ENCODE peak calls at places on chromosomes 12 and 14, in ten cellular contexts. S is H54, H is A549, K is right lobe of liver, O is esophagus muscularis mucosa, F is adrenal gland, Y is tibial nerve, L is spleen, W is suprapubic skin, G is gastrocnemius medialis. Z is an unnamed sample.

GRCh38 chr12:19675361-19675760 is 236.1 kb downstream of the AEBP2 start:
- DNase-seq in S (no peak), H (no peak), K (no peak), O (no peak), F (no peak), Y (no peak), L (no peak), W (no peak), G (no peak), Z (no peak)

GRCh38 chr14:54226103-54226502 is 170.7 kb upstream of the CDKN3 start:
- DNase-seq in S (no peak), H (no peak), K (no peak), O (no peak), F (no peak), Y (no peak), L (no peak), W (no peak), G (no peak), Z (no peak)

GRCh38 chr12:112107728-112108447 is 695 bp downstream of the NAA25 start:
- DNase-seq in S (no peak), H (peak; percentile 36), K (no peak), O (no peak), F (peak; percentile 62), Y (no peak), L (no peak), W (no peak), G (peak; percentile 64), Z (no peak)

GRCh38 chr12:117393656-117394055 is 32.2 kb upstream of the NOS1 start:
- DNase-seq in S (no peak), H (no peak), K (no peak), O (no peak), F (no peak), Y (no peak), L (no peak), W (no peak), G (no peak), Z (no peak)

GRCh38 chr14:31261859-31262739 is 54.5 kb upstream of the HECTD1 start:
- DNase-seq in S (no peak), H (peak; percentile 43), K (peak; percentile 65), O (no peak), F (peak; percentile 9), Y (peak; percentile 22), L (no peak), W (peak; percentile 70), G (peak; percentile 41), Z (peak; percentile 77)

GRCh38 chr12:98110516-98110915 is 404.9 kb upstream of the TMPO start:
- DNase-seq in S (no peak), H (no peak), K (no peak), O (peak; percentile 34), F (no peak), Y (no peak), L (no peak), W (no peak), G (no peak), Z (no peak)

GRCh38 chr14:34301107-34301734 is 160.8 kb downstream of the SPTSSA start:
- DNase-seq in S (peak; percentile 16), H (peak; percentile 59), K (no peak), O (no peak), F (no peak), Y (no peak), L (no peak), W (no peak), G (no peak), Z (no peak)

GRCh38 chr14:103739793-103740501 is 24.3 kb downstream of the ZFYVE21 start:
- DNase-seq in S (no peak), H (no peak), K (no peak), O (no peak), F (no peak), Y (peak; percentile 9), L (peak; percentile 62), W (no peak), G (no peak), Z (no peak)

GRCh38 chr12:81683881-81684280 is 75.3 kb downstream of the PPFIA2 start:
- DNase-seq in S (no peak), H (no peak), K (no peak), O (no peak), F (no peak), Y (no peak), L (no peak), W (no peak), G (no peak), Z (no peak)

GRCh38 chr12:109833307-109834189 is at the start of gene TRPV4:
- DNase-seq in S (no peak), H (no peak), K (no peak), O (no peak), F (no peak), Y (no peak), L (no peak), W (no peak), G (no peak), Z (no peak)
- TF ChIP-seq POLR2A in S (no peak), H (no peak), K (no peak), O (no peak), F (no peak), Y (no peak), L (no peak), W (no peak), G (no peak), Z (no peak)

GRCh38 chr12:674272-674781 is 11.1 kb upstream of the NINJ2 start:
- DNase-seq in S (peak; percentile 17), H (no peak), K (no peak), O (no peak), F (no peak), Y (no peak), L (no peak), W (no peak), G (no peak), Z (no peak)
- TF ChIP-seq POLR2A in S (no peak), H (no peak), K (no peak), O (no peak), F (no peak), Y (no peak), L (no peak), W (no peak), G (no peak), Z (peak; percentile 25)

GRCh38 chr12:133081408-133081806 is 684 bp downstream of the ZNF140 start:
- DNase-seq in S (no peak), H (no peak), K (no peak), O (no peak), F (peak; percentile 23), Y (no peak), L (peak; percentile 73), W (no peak), G (no peak), Z (no peak)

GRCh38 chr12:133083345-133083744 is 2.6 kb downstream of the ZNF140 start:
- DNase-seq in S (no peak), H (no peak), K (no peak), O (no peak), F (no peak), Y (no peak), L (no peak), W (no peak), G (no peak), Z (no peak)

GRCh38 chr12:133080051-133080618 is 588 bp upstream of the ZNF140 start:
- DNase-seq in S (peak; percentile 58), H (peak; percentile 99), K (peak; percentile 100), O (peak; percentile 99), F (peak; percentile 99), Y (peak; percentile 93), L (peak; percentile 98), W (peak; percentile 99), G (peak; percentile 99), Z (no peak)

DNA sequence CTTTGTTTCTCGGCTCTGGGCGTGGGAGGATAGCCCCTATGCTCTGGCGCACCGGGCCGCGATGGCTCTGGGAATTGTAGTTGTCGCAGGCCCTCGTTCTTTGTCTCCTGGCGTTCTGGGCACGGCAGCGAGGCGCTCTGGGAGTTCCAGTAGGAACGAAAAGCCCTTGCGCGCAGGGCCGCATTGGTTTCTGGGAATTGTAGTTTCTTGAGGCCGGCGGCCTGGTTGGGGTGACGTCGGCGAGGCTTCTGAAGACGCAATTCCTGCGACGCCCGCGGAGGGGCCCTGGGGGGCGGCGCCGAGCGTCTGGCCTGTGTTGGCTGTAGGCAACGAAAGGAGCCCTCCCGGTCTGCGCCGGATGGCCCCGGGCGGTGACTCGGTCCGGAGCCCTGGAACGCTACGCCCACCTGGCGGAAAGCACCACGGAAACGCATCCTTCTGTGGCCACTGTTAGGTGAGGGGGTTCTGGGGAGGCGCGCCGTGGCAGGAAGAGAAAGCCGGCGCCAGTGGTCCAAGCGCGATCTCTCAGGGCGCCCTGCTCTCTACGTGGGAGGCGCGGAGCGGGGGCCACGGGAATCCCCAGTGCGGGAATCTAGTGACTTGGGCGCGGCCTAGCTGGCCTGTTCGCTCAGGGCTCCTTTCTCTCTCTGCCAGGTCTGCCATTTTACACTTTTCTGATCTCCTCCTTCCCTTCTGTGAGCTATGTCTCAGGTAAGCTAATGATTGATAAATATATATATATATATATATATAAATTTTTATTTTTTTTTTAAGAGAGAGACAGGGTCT is at the start of gene ZNF140:
- DNase-seq in S (peak; percentile 66), H (peak; percentile 98), K (peak; percentile 97), O (peak; percentile 98), F (peak; percentile 96), Y (peak; percentile 89), L (peak; percentile 99), W (peak; percentile 98), G (peak; percentile 94), Z (peak; percentile 98)
- TF ChIP-seq POLR2A in S (peak; percentile 44), H (peak; percentile 52), K (peak; percentile 62), O (no peak), F (peak; percentile 64), Y (no peak), L (no peak), W (peak; percentile 76), G (peak; percentile 53), Z (peak; percentile 50)

GRCh38 chr12:9361879-9362326 is 153.7 kb upstream of the PZP start:
- DNase-seq in S (no peak), H (no peak), K (no peak), O (no peak), F (no peak), Y (no peak), L (no peak), W (no peak), G (no peak), Z (no peak)

GRCh38 chr12:9365296-9365695 is 157.1 kb upstream of the PZP start:
- DNase-seq in S (no peak), H (no peak), K (no peak), O (peak; percentile 66), F (no peak), Y (no peak), L (no peak), W (no peak), G (no peak), Z (no peak)

GRCh38 chr12:9364224-9365176 is 156.3 kb upstream of the PZP start:
- DNase-seq in S (peak; percentile 41), H (no peak), K (no peak), O (peak; percentile 81), F (no peak), Y (no peak), L (no peak), W (no peak), G (no peak), Z (no peak)

GRCh38 chr12:9367201-9367600 is 159.0 kb upstream of the PZP start:
- DNase-seq in S (no peak), H (no peak), K (no peak), O (peak; percentile 60), F (no peak), Y (no peak), L (no peak), W (no peak), G (no peak), Z (no peak)

DNA sequence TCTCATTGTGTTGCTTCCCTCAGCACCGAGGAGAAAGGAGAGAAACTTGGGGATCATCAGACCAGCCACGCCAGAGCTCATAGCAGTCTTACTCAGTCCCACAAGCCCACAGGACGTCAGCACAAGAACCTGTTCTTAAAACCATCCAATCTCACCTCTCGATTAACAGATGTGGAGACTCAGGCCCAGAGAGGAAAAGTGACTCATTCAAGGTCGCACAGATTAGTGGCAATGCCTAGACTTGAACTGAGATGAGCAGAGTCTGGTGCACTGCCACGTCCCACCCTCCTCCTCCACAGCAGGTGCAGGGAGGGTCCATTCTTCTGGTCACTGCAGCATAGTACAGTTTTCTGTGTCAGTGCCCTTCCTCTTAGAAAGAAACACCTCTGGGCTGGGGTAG is 154.9 kb upstream of the PZP start:
- DNase-seq in S (no peak), H (no peak), K (no peak), O (no peak), F (no peak), Y (no peak), L (no peak), W (no peak), G (no peak), Z (no peak)
- TF ChIP-seq POLR2A in S (no peak), H (no peak), K (no peak), O (no peak), F (no peak), Y (no peak), L (no peak), W (no peak), G (no peak), Z (no peak)